ENCODE peak calls at places on chromosomes 7 and 10, in five cellular contexts. M is astrocyte of the spinal cord; C is Panc1; V is effector CD4-positive, alpha-beta T cell; A is activated CD8-positive, alpha-beta memory T cell treated with anti-CD3 and anti-CD28 coated beads for 4 hours. Q is an unnamed sample.

GRCh38 chr10:99667108-99667751 is 7.9 kb downstream of the ENTPD7 start:
- DNase-seq in M (peak; percentile 77), C (no peak), V (no peak), A (no peak), Q (no peak)

GRCh38 chr7:24702674-24703235 is 54.5 kb downstream of the GSDME start:
- DNase-seq in M (peak; percentile 33), C (no peak), V (no peak), A (no peak), Q (no peak)

GRCh38 chr10:79246606-79247275 is 100.5 kb upstream of the PPIF start:
- DNase-seq in M (no peak), C (no peak), V (no peak), A (no peak), Q (peak; percentile 98)

GRCh38 chr10:78952686-78953085 is 116.1 kb upstream of the ZMIZ1 start:
- DNase-seq in M (peak; percentile 56), C (no peak), V (no peak), A (no peak), Q (peak; percentile 76)

GRCh38 chr10:17262502-17262901 is 34.5 kb downstream of the VIM start:
- DNase-seq in M (no peak), C (no peak), V (no peak), A (no peak), Q (no peak)

GRCh38 chr10:44911081-44911540 is at the start of gene TMEM72:
- DNase-seq in M (no peak), C (no peak), V (no peak), A (no peak), Q (no peak)

GRCh38 chr10:116626815-116627214 is 6.1 kb downstream of the PNLIPRP2 start:
- DNase-seq in M (no peak), C (no peak), V (no peak), A (no peak), Q (no peak)

GRCh38 chr10:79559726-79560125 is 481 bp downstream of the SFTPA2 start:
- DNase-seq in M (no peak), C (no peak), V (no peak), A (no peak), Q (no peak)

GRCh38 chr7:148060724-148061123 is 529.8 kb upstream of the C7orf33 start:
- DNase-seq in M (no peak), C (no peak), V (no peak), A (no peak), Q (no peak)

GRCh38 chr7:1622441-1622840 is 47.6 kb upstream of the ELFN1 start:
- DNase-seq in M (no peak), C (no peak), V (no peak), A (no peak), Q (no peak)

GRCh38 chr7:147833549-147833948 is 757.0 kb upstream of the C7orf33 start:
- DNase-seq in M (no peak), C (no peak), V (no peak), A (no peak), Q (no peak)

GRCh38 chr10:89355373-89355772 is 22.5 kb upstream of the IFIT1B start:
- DNase-seq in M (peak; percentile 48), C (no peak), V (no peak), A (no peak), Q (no peak)

GRCh38 chr10:14670551-14671240 is 104.0 kb downstream of the FAM107B start:
- DNase-seq in M (peak; percentile 64), C (no peak), V (no peak), A (no peak), Q (no peak)

GRCh38 chr10:13634207-13634606 is 47.4 kb downstream of the PRPF18 start:
- DNase-seq in M (peak; percentile 32), C (no peak), V (no peak), A (no peak), Q (no peak)

Q was measured in tibial artery.